ENCODE peak calls at places on chromosomes 5 and 9, in seven cellular contexts. One of them, this sample, is unnamed.

GRCh38 chr5:93303291-93303691 is 277.7 kb downstream of the NR2F1-AS1 start:
- DNase-seq in Calu3: no peak
- DNase-seq in GM13977: no peak
- DNase-seq in nephron progenitor cell: no peak
- DNase-seq in GM20000: no peak
- DNase-seq in lower leg skin: no peak
- DNase-seq in HepG2: no peak
- DNase-seq in this sample: no peak

GRCh38 chr5:129249891-129250290 is 155.3 kb downstream of the ISOC1 start:
- DNase-seq in nephron progenitor cell: no peak
- DNase-seq in lower leg skin: no peak
- DNase-seq in HepG2: no peak
- DNase-seq in GM13977: no peak
- DNase-seq in Calu3: no peak
- DNase-seq in GM20000: no peak
- DNase-seq in this sample: no peak

GRCh38 chr9:1939926-1940368 is 75.2 kb upstream of the SMARCA2 start:
- DNase-seq in lower leg skin: no peak
- DNase-seq in Calu3: peak
- DNase-seq in GM20000: peak
- DNase-seq in GM13977: peak
- DNase-seq in HepG2: peak
- DNase-seq in nephron progenitor cell: peak
- DNase-seq in this sample: no peak

GRCh38 chr9:27785714-27786100 is 212.4 kb upstream of the C9orf72 start:
- DNase-seq in Calu3: no peak
- DNase-seq in HepG2: no peak
- DNase-seq in GM13977: peak
- DNase-seq in GM20000: peak
- DNase-seq in nephron progenitor cell: no peak
- DNase-seq in lower leg skin: no peak
- DNase-seq in this sample: no peak

GRCh38 chr5:139982157-139982974 is 60.7 kb downstream of the NRG2 start:
- DNase-seq in GM13977: no peak
- DNase-seq in HepG2: no peak
- DNase-seq in nephron progenitor cell: no peak
- DNase-seq in Calu3: peak
- DNase-seq in lower leg skin: no peak
- DNase-seq in GM20000: no peak
- DNase-seq in this sample: peak

GRCh38 chr9:36074870-36075532 is 38.3 kb downstream of the RECK start:
- DNase-seq in Calu3: no peak
- DNase-seq in GM20000: no peak
- DNase-seq in GM13977: no peak
- DNase-seq in HepG2: peak
- DNase-seq in nephron progenitor cell: no peak
- DNase-seq in lower leg skin: peak
- DNase-seq in this sample: peak

GRCh38 chr5:54217826-54218503 is 92.4 kb downstream of the ARL15 start:
- DNase-seq in nephron progenitor cell: peak
- DNase-seq in Calu3: peak
- DNase-seq in GM13977: peak
- DNase-seq in GM20000: peak
- DNase-seq in HepG2: peak
- DNase-seq in lower leg skin: peak
- DNase-seq in this sample: no peak

GRCh38 chr5:11655681-11656080 is 248.6 kb downstream of the CTNND2 start:
- DNase-seq in nephron progenitor cell: no peak
- DNase-seq in lower leg skin: no peak
- DNase-seq in Calu3: no peak
- DNase-seq in GM20000: no peak
- DNase-seq in HepG2: no peak
- DNase-seq in GM13977: no peak
- DNase-seq in this sample: no peak

GRCh38 chr9:31500422-31500821 is 884.0 kb upstream of the ACO1 start:
- DNase-seq in HepG2: no peak
- DNase-seq in GM20000: no peak
- DNase-seq in nephron progenitor cell: no peak
- DNase-seq in GM13977: no peak
- DNase-seq in Calu3: no peak
- DNase-seq in lower leg skin: no peak
- DNase-seq in this sample: no peak

GRCh38 chr9:20117482-20117881 is 328.6 kb upstream of the SLC24A2 start:
- DNase-seq in GM20000: no peak
- DNase-seq in lower leg skin: no peak
- DNase-seq in Calu3: no peak
- DNase-seq in HepG2: peak
- DNase-seq in GM13977: no peak
- DNase-seq in nephron progenitor cell: no peak
- DNase-seq in this sample: no peak

GRCh38 chr9:122226758-122227575 is 1.8 kb downstream of the LHX6 start:
- DNase-seq in GM20000: no peak
- DNase-seq in HepG2: no peak
- DNase-seq in GM13977: peak
- DNase-seq in nephron progenitor cell: peak
- DNase-seq in Calu3: no peak
- DNase-seq in lower leg skin: no peak
- DNase-seq in this sample: no peak

GRCh38 chr9:134551657-134552348 is 89.8 kb upstream of the COL5A1 start:
- DNase-seq in GM13977: no peak
- DNase-seq in HepG2: no peak
- DNase-seq in nephron progenitor cell: no peak
- DNase-seq in lower leg skin: no peak
- DNase-seq in Calu3: peak
- DNase-seq in GM20000: no peak
- DNase-seq in this sample: no peak

GRCh38 chr9:134770972-134771971 is 109.3 kb upstream of the FCN2 start:
- DNase-seq in GM20000: peak
- DNase-seq in HepG2: no peak
- DNase-seq in nephron progenitor cell: no peak
- DNase-seq in Calu3: no peak
- DNase-seq in lower leg skin: no peak
- DNase-seq in GM13977: peak
- DNase-seq in this sample: no peak

GRCh38 chr5:169280286-169280685 is 20.7 kb downstream of the SLIT3 start:
- DNase-seq in GM13977: no peak
- DNase-seq in nephron progenitor cell: no peak
- DNase-seq in GM20000: no peak
- DNase-seq in lower leg skin: no peak
- DNase-seq in Calu3: no peak
- DNase-seq in HepG2: no peak
- DNase-seq in this sample: no peak

GRCh38 chr9:87469833-87470465 is 27.7 kb upstream of the DAPK1 start:
- DNase-seq in Calu3: no peak
- DNase-seq in HepG2: no peak
- DNase-seq in lower leg skin: no peak
- DNase-seq in nephron progenitor cell: no peak
- DNase-seq in GM13977: no peak
- DNase-seq in GM20000: no peak
- DNase-seq in this sample: no peak

GRCh38 chr9:36928670-36929349 is 105.3 kb downstream of the PAX5 start:
- DNase-seq in Calu3: no peak
- DNase-seq in lower leg skin: no peak
- DNase-seq in GM20000: peak
- DNase-seq in HepG2: no peak
- DNase-seq in GM13977: peak
- DNase-seq in nephron progenitor cell: no peak
- DNase-seq in this sample: no peak

GRCh38 chr9:83034587-83034986 is 28.4 kb downstream of the RASEF start:
- DNase-seq in GM20000: no peak
- DNase-seq in nephron progenitor cell: no peak
- DNase-seq in HepG2: no peak
- DNase-seq in Calu3: no peak
- DNase-seq in GM13977: no peak
- DNase-seq in lower leg skin: no peak
- DNase-seq in this sample: no peak

GRCh38 chr5:125083932-125084331 is 337.5 kb upstream of the ZNF608 start:
- DNase-seq in Calu3: no peak
- DNase-seq in lower leg skin: no peak
- DNase-seq in nephron progenitor cell: no peak
- DNase-seq in GM13977: no peak
- DNase-seq in HepG2: no peak
- DNase-seq in GM20000: no peak
- DNase-seq in this sample: no peak

GRCh38 chr9:94806307-94806893 is 79.9 kb downstream of the AOPEP start:
- DNase-seq in nephron progenitor cell: no peak
- DNase-seq in HepG2: no peak
- DNase-seq in lower leg skin: no peak
- DNase-seq in Calu3: peak
- DNase-seq in GM20000: no peak
- DNase-seq in GM13977: peak
- DNase-seq in this sample: no peak

GRCh38 chr9:20312732-20313131 is 309.6 kb downstream of the MLLT3 start:
- DNase-seq in lower leg skin: no peak
- DNase-seq in GM20000: no peak
- DNase-seq in GM13977: no peak
- DNase-seq in Calu3: no peak
- DNase-seq in nephron progenitor cell: no peak
- DNase-seq in HepG2: no peak
- DNase-seq in this sample: no peak

GRCh38 chr5:137365126-137365865 is 133.8 kb downstream of the SPOCK1 start:
- DNase-seq in HepG2: no peak
- DNase-seq in nephron progenitor cell: no peak
- DNase-seq in GM20000: no peak
- DNase-seq in GM13977: no peak
- DNase-seq in lower leg skin: no peak
- DNase-seq in Calu3: no peak
- DNase-seq in this sample: no peak

GRCh38 chr9:35570709-35571108 is 34.4 kb upstream of the TESK1 start:
- DNase-seq in GM13977: no peak
- DNase-seq in nephron progenitor cell: no peak
- DNase-seq in HepG2: no peak
- DNase-seq in lower leg skin: no peak
- DNase-seq in GM20000: no peak
- DNase-seq in Calu3: no peak
- DNase-seq in this sample: no peak

GRCh38 chr5:69217732-69218568 is 16.7 kb upstream of the CDK7 start:
- DNase-seq in lower leg skin: peak
- DNase-seq in GM20000: peak
- DNase-seq in Calu3: peak
- DNase-seq in HepG2: peak
- DNase-seq in GM13977: peak
- DNase-seq in nephron progenitor cell: peak
- DNase-seq in this sample: peak
- TF ChIP-seq CTCF in lower leg skin: no peak
- TF ChIP-seq CTCF in GM20000: no peak
- TF ChIP-seq CTCF in Calu3: no peak
- TF ChIP-seq CTCF in HepG2: peak
- TF ChIP-seq CTCF in GM13977: no peak
- TF ChIP-seq CTCF in nephron progenitor cell: no peak
- TF ChIP-seq CTCF in this sample: no peak

DNA sequence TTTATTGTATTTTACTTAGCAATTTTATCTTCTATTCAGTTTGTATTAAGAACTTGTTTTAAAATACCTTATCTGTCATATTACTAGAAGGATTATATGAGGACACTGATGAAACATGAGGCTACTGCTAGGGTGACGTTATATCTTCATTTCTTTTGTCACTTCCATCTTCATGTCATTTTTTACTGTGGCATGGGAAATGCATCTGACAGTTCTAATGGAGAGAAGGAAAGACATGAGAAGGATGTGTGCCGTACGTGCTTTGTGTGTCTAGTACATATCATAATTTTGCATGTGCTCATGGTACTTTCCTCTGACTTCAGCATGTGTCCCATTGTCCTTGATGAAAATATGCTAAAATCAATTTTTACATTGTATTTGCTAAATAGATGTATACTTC is 258.2 kb downstream of the PTPRD start:
- DNase-seq in GM13977: no peak
- DNase-seq in Calu3: no peak
- DNase-seq in lower leg skin: no peak
- DNase-seq in nephron progenitor cell: no peak
- DNase-seq in GM20000: no peak
- DNase-seq in HepG2: no peak
- DNase-seq in this sample: no peak
- TF ChIP-seq CTCF in GM13977: no peak
- TF ChIP-seq CTCF in Calu3: no peak
- TF ChIP-seq CTCF in lower leg skin: no peak
- TF ChIP-seq CTCF in nephron progenitor cell: no peak
- TF ChIP-seq CTCF in GM20000: no peak
- TF ChIP-seq CTCF in HepG2: no peak
- TF ChIP-seq CTCF in this sample: no peak

DNA sequence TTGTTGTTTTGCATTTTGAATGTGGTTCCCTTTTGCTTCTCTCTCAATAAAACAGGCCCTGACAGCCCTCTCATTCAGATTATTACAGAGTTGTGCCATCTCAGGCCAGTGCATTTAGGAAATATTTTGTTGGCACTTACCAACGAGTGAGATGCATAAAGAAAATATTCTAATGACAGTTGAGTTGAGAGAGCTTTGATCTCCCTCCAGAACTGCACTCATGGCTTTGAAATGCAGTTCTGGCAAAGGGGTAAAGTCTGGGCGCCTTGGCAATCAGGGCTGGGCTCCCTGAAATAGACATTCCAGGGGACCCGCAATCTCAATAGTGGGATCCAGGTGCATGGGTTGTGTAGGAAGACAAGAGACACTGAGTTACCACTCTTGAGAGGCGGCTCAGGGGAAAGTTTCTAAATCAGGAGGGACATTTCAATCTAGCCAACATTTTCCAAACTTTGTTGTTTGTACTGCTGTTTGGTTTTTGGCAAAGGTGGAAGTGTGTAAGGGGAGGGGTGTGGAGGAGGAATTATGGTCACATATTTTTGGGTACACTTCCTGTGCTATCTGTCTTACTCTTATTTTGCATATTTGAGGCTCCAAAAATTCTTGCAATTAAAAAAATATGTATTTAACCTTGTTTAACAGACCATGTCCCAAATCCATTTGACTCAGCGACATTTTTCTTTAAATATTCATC is 48.8 kb downstream of the PAPPA start:
- DNase-seq in lower leg skin: no peak
- DNase-seq in HepG2: no peak
- DNase-seq in Calu3: no peak
- DNase-seq in nephron progenitor cell: no peak
- DNase-seq in GM13977: no peak
- DNase-seq in GM20000: no peak
- DNase-seq in this sample: no peak
- TF ChIP-seq CTCF in lower leg skin: no peak
- TF ChIP-seq CTCF in HepG2: no peak
- TF ChIP-seq CTCF in Calu3: no peak
- TF ChIP-seq CTCF in nephron progenitor cell: no peak
- TF ChIP-seq CTCF in GM13977: no peak
- TF ChIP-seq CTCF in GM20000: no peak
- TF ChIP-seq CTCF in this sample: no peak

DNA sequence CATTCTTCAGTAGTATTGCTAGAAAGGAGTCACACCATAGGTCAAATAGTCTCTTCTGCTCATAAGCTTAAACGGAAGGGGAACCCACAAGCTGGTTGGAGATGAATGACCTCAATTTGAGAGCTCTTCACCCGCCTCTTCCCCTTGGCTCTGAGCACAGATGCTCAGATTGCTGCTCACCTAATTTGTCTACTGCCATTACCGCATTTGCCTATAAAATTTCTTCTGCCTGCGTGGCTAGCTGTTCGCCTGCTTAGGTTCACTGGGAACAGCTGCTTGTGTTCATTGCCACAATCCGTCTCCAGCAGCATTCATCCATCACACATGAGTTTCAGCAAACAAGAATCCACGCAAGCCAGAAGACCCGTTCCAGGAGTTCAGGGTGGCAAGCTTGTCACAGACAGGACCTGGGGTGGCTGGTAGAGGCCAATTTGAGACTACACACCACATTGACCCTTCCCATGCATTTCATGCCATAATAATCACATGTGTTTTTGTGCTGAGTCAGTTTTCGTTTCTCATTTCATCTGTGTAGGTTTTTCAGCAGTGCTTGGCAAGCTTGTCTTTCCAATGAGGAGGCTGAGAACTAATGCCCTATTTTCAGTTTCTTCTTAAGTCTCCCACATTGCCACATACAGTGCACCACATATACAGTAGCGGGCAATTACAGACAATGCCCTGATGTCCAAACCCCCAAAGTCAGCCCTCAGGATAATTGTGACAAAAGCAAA is 50.3 kb upstream of the DNAH5 start:
- DNase-seq in GM13977: no peak
- DNase-seq in HepG2: no peak
- DNase-seq in nephron progenitor cell: no peak
- DNase-seq in lower leg skin: no peak
- DNase-seq in Calu3: no peak
- DNase-seq in GM20000: peak
- DNase-seq in this sample: no peak
- TF ChIP-seq CTCF in GM13977: no peak
- TF ChIP-seq CTCF in HepG2: no peak
- TF ChIP-seq CTCF in nephron progenitor cell: no peak
- TF ChIP-seq CTCF in lower leg skin: no peak
- TF ChIP-seq CTCF in Calu3: no peak
- TF ChIP-seq CTCF in GM20000: no peak
- TF ChIP-seq CTCF in this sample: no peak

This sample was measured in omental fat pad.